ENCODE peak calls at places on chromosomes 16 and 17, in ten cellular contexts. J, H, B, G, P, S, Z, X, O and I are unnamed samples.

GRCh38 chr16:89155184-89155679 is 16.3 kb upstream of the CDH15 start:
- DNase-seq in G (no peak), H (no peak), X (peak; percentile 81), P (peak; percentile 38), O (no peak), Z (no peak), J (peak; percentile 73), B (no peak), S (no peak), I (no peak)

GRCh38 chr16:49473773-49474172 is 100.2 kb downstream of the C16orf78 start:
- DNase-seq in Z (no peak), P (no peak), X (no peak), H (no peak), J (no peak), G (no peak), S (no peak), O (no peak), B (no peak), I (no peak)

GRCh38 chr17:15966183-15966878 is 21.4 kb downstream of the ADORA2B start:
- DNase-seq in X (no peak), B (no peak), P (peak; percentile 31), J (no peak), S (no peak), Z (no peak), H (peak; percentile 71), O (no peak), G (peak; percentile 48), I (no peak)

GRCh38 chr17:35022536-35023063 is 40.9 kb downstream of the RFFL start:
- DNase-seq in P (peak; percentile 27), O (peak; percentile 73), H (peak; percentile 66), S (peak; percentile 19), Z (peak; percentile 51), J (peak; percentile 68), G (peak; percentile 37), B (peak; percentile 74), X (peak; percentile 88), I (no peak)

GRCh38 chr17:50316016-50316587 is 29.8 kb upstream of the XYLT2 start:
- DNase-seq in P (no peak), G (no peak), X (no peak), J (no peak), Z (no peak), S (no peak), B (no peak), O (no peak), H (peak; percentile 12), I (no peak)

GRCh38 chr17:1055751-1056645 is 59.1 kb downstream of the TIMM22 start:
- DNase-seq in Z (peak; percentile 24), S (no peak), O (peak; percentile 5), J (peak; percentile 66), P (peak; percentile 72), G (peak; percentile 46), H (peak; percentile 60), B (peak; percentile 22), X (peak; percentile 80), I (no peak)

GRCh38 chr17:45371414-45372324 is 54.8 kb upstream of the MAP3K14 start:
- DNase-seq in S (no peak), G (no peak), X (peak; percentile 90), O (no peak), J (peak; percentile 84), H (peak; percentile 62), Z (peak; percentile 5), P (peak; percentile 80), B (peak; percentile 49), I (no peak)

GRCh38 chr16:88530051-88530857 is 39.9 kb upstream of the ZC3H18 start:
- DNase-seq in S (no peak), P (no peak), B (no peak), J (no peak), G (no peak), H (no peak), X (no peak), O (no peak), Z (no peak), I (no peak)

GRCh38 chr16:13453325-13453724 is 466.6 kb upstream of the ERCC4 start:
- DNase-seq in P (peak; percentile 21), H (peak; percentile 11), O (no peak), B (no peak), S (no peak), X (no peak), G (no peak), J (no peak), Z (no peak), I (no peak)

GRCh38 chr16:50570808-50571598 is 22.8 kb downstream of the NKD1 start:
- DNase-seq in G (no peak), Z (no peak), P (no peak), H (no peak), J (no peak), B (no peak), O (no peak), S (no peak), X (no peak), I (no peak)

GRCh38 chr16:7997966-7998365 is 592.3 kb downstream of the TMEM114 start:
- DNase-seq in B (no peak), J (no peak), O (no peak), G (no peak), Z (no peak), H (no peak), S (no peak), P (no peak), X (no peak), I (no peak)